ENCODE peak calls at places on chromosome 5, in seven cellular contexts. One of them, this sample, is unnamed.
A peak's percentile ranks its signal among the peaks of the same experiment; 100 is the strongest.

GRCh38 chr5:135433626-135434426 is 13.3 kb downstream of the DCANP1 start:
- DNase-seq in HCT116: no peak
- DNase-seq in A549: no peak
- DNase-seq in GM12878: no peak
- DNase-seq in endothelial cell of umbilical vein: no peak
- DNase-seq in K562: peak; percentile 51
- DNase-seq in H1: no peak
- DNase-seq in this sample: peak; percentile 81

GRCh38 chr5:172503925-172504730 is 49.8 kb upstream of the SH3PXD2B start:
- DNase-seq in HCT116: no peak
- DNase-seq in A549: no peak
- DNase-seq in GM12878: no peak
- DNase-seq in endothelial cell of umbilical vein: no peak
- DNase-seq in K562: no peak
- DNase-seq in H1: no peak
- DNase-seq in this sample: no peak

GRCh38 chr5:147830035-147830434 is 1.4 kb downstream of the SPINK1 start:
- DNase-seq in HCT116: no peak
- DNase-seq in A549: no peak
- DNase-seq in GM12878: no peak
- DNase-seq in endothelial cell of umbilical vein: no peak
- DNase-seq in K562: no peak
- DNase-seq in H1: no peak
- DNase-seq in this sample: no peak

GRCh38 chr5:96718635-96719077 is 56.5 kb downstream of the CAST start:
- DNase-seq in HCT116: no peak
- DNase-seq in A549: no peak
- DNase-seq in GM12878: no peak
- DNase-seq in endothelial cell of umbilical vein: no peak
- DNase-seq in K562: no peak
- DNase-seq in H1: no peak
- DNase-seq in this sample: no peak

GRCh38 chr5:146947181-146947941 is 68.8 kb upstream of the PPP2R2B start:
- DNase-seq in HCT116: peak; percentile 16
- DNase-seq in A549: peak; percentile 1
- DNase-seq in GM12878: no peak
- DNase-seq in endothelial cell of umbilical vein: peak; percentile 4
- DNase-seq in K562: peak; percentile 16
- DNase-seq in H1: no peak
- DNase-seq in this sample: peak; percentile 45

GRCh38 chr5:66193419-66193818 is 49.3 kb downstream of the SREK1 start:
- DNase-seq in HCT116: no peak
- DNase-seq in A549: no peak
- DNase-seq in GM12878: no peak
- DNase-seq in endothelial cell of umbilical vein: no peak
- DNase-seq in K562: no peak
- DNase-seq in H1: no peak
- DNase-seq in this sample: no peak

GRCh38 chr5:10590226-10591047 is 26.6 kb downstream of the ANKRD33B start:
- DNase-seq in HCT116: no peak
- DNase-seq in A549: peak; percentile 72
- DNase-seq in GM12878: no peak
- DNase-seq in endothelial cell of umbilical vein: peak; percentile 97
- DNase-seq in K562: peak; percentile 66
- DNase-seq in H1: peak; percentile 53
- DNase-seq in this sample: no peak

GRCh38 chr5:60274704-60275103 is 381.2 kb upstream of the PDE4D start:
- DNase-seq in HCT116: no peak
- DNase-seq in A549: no peak
- DNase-seq in GM12878: no peak
- DNase-seq in endothelial cell of umbilical vein: no peak
- DNase-seq in K562: no peak
- DNase-seq in H1: no peak
- DNase-seq in this sample: no peak

GRCh38 chr5:133244242-133244641 is 192.4 kb downstream of the HSPA4 start:
- DNase-seq in HCT116: no peak
- DNase-seq in A549: no peak
- DNase-seq in GM12878: no peak
- DNase-seq in endothelial cell of umbilical vein: no peak
- DNase-seq in K562: no peak
- DNase-seq in H1: no peak
- DNase-seq in this sample: no peak

GRCh38 chr5:16812911-16813310 is 123.2 kb downstream of the MYO10 start:
- DNase-seq in HCT116: no peak
- DNase-seq in A549: peak; percentile 79
- DNase-seq in GM12878: no peak
- DNase-seq in endothelial cell of umbilical vein: no peak
- DNase-seq in K562: no peak
- DNase-seq in H1: no peak
- DNase-seq in this sample: no peak

GRCh38 chr5:65262590-65263189 is 219.0 kb downstream of the ADAMTS6 start:
- DNase-seq in HCT116: no peak
- DNase-seq in A549: no peak
- DNase-seq in GM12878: no peak
- DNase-seq in endothelial cell of umbilical vein: peak; percentile 76
- DNase-seq in K562: peak; percentile 16
- DNase-seq in H1: no peak
- DNase-seq in this sample: no peak

GRCh38 chr5:142637871-142638270 is 48.0 kb downstream of the FGF1 start:
- DNase-seq in HCT116: no peak
- DNase-seq in A549: no peak
- DNase-seq in GM12878: no peak
- DNase-seq in endothelial cell of umbilical vein: no peak
- DNase-seq in K562: no peak
- DNase-seq in H1: no peak
- DNase-seq in this sample: no peak

GRCh38 chr5:116788851-116789403 is 214.3 kb upstream of the SEMA6A start:
- DNase-seq in HCT116: no peak
- DNase-seq in A549: no peak
- DNase-seq in GM12878: no peak
- DNase-seq in endothelial cell of umbilical vein: peak; percentile 8
- DNase-seq in K562: no peak
- DNase-seq in H1: no peak
- DNase-seq in this sample: no peak

GRCh38 chr5:140219068-140219971 is 44.3 kb downstream of the CYSTM1 start:
- DNase-seq in HCT116: no peak
- DNase-seq in A549: no peak
- DNase-seq in GM12878: no peak
- DNase-seq in endothelial cell of umbilical vein: no peak
- DNase-seq in K562: no peak
- DNase-seq in H1: no peak
- DNase-seq in this sample: no peak
- H3K4me3 ChIP-seq in HCT116: no peak overlapping the region
- H3K4me3 ChIP-seq in A549: no peak overlapping the region
- H3K4me3 ChIP-seq in GM12878: no peak overlapping the region
- H3K4me3 ChIP-seq in endothelial cell of umbilical vein: no peak overlapping the region
- H3K4me3 ChIP-seq in K562: no peak overlapping the region
- H3K4me3 ChIP-seq in H1: no peak overlapping the region
- H3K4me3 ChIP-seq in this sample: no peak overlapping the region

GRCh38 chr5:111757582-111758283 is 739 bp upstream of the NREP start:
- DNase-seq in HCT116: peak; percentile 55
- DNase-seq in A549: peak; percentile 62
- DNase-seq in GM12878: peak; percentile 66
- DNase-seq in endothelial cell of umbilical vein: peak; percentile 90
- DNase-seq in K562: peak; percentile 61
- DNase-seq in H1: no peak
- DNase-seq in this sample: peak; percentile 94

GRCh38 chr5:111758284-111758628 is 1.3 kb upstream of the NREP start:
- DNase-seq in HCT116: no peak
- DNase-seq in A549: no peak
- DNase-seq in GM12878: no peak
- DNase-seq in endothelial cell of umbilical vein: no peak
- DNase-seq in K562: no peak
- DNase-seq in H1: no peak
- DNase-seq in this sample: no peak

GRCh38 chr5:111755264-111755941 is 1.6 kb downstream of the NREP start:
- DNase-seq in HCT116: no peak
- DNase-seq in A549: no peak
- DNase-seq in GM12878: no peak
- DNase-seq in endothelial cell of umbilical vein: no peak
- DNase-seq in K562: no peak
- DNase-seq in H1: no peak
- DNase-seq in this sample: no peak

GRCh38 chr5:111755942-111756353 is 1.0 kb downstream of the NREP start:
- DNase-seq in HCT116: no peak
- DNase-seq in A549: no peak
- DNase-seq in GM12878: no peak
- DNase-seq in endothelial cell of umbilical vein: peak; percentile 71
- DNase-seq in K562: no peak
- DNase-seq in H1: no peak
- DNase-seq in this sample: peak; percentile 49

DNA sequence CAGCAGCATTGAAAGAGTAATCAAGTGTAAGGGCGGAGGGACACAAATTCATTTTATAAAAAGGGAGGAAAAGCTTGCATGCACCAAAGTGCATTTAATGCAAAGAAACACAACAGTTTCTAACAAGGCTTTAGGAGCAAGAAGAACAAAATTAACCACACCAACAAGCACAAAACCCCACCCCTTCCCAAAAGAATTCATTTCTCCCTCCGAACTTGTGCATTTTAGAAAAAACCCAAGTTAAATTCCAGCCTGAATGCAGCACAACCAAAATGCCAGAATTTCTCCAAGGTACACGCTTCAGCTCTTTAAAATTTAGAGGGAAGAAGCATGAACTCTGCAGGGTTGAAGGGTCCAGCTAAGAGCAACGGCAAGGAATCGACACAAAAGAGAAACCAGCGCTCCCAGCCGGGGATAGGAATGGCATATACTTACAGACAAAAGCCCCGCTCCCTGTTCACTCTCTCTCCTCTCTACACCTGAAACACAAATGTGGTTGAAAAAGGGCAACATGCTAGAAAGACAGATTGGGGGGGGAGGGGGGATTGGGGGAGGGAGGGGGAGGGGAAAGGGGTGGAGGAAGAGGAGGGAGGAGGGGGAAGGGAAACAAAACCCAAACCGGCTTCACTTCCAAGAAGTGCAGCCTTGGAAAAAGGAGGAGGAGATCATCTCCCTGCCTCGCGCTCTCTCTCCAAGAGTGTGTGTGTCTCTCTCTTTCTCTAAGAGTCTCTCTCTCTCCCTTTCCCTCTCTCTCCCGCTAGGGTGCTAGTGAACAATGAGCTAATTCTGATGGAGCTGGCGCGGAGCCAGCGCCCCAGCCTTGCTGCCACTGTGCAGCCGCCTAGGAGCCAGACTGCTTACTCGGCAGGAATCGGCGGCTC is at the start of gene NREP:
- DNase-seq in HCT116: peak; percentile 71
- DNase-seq in A549: peak; percentile 70
- DNase-seq in GM12878: peak; percentile 57
- DNase-seq in endothelial cell of umbilical vein: peak; percentile 91
- DNase-seq in K562: peak; percentile 73
- DNase-seq in H1: no peak
- DNase-seq in this sample: peak; percentile 87
- TF ChIP-seq POLR2A in HCT116: no peak
- TF ChIP-seq POLR2A in A549: no peak
- TF ChIP-seq POLR2A in GM12878: no peak
- TF ChIP-seq POLR2A in endothelial cell of umbilical vein: no peak
- TF ChIP-seq POLR2A in K562: no peak
- TF ChIP-seq POLR2A in H1: peak; percentile 95
- TF ChIP-seq POLR2A in this sample: no peak

DNA sequence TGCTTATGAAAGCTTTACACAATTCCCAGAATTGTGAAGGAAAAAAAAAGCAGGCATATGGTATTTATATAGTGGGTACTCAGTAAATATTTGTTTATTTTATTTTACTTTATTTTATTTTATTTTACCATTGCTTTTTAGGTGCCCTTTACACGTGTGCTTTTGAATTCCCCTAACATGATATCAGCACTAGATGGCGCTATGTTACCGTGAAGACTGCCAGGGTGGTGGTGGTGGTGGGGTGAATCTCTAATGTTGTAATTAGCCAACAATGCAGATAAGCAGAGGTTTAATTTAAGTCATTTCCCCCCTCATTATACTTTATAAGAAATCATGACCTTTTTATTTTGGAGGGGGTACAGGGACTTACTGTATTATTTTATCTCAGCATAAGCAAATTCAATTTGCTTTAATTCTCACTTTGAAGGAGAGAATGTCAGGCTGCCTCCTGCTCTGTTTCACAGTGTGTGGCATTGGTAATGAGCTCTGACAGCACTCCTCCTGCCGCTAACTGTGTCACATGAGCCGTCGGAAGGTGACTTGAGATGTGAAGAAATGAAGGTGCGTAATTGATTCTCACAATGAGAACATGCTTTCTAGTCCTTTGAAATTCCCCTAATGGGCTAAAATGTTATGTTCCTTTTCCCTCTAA is 165.6 kb downstream of the YTHDC2 start:
- DNase-seq in HCT116: peak; percentile 50
- DNase-seq in A549: peak; percentile 41
- DNase-seq in GM12878: peak; percentile 8
- DNase-seq in endothelial cell of umbilical vein: peak; percentile 55
- DNase-seq in K562: peak; percentile 64
- DNase-seq in H1: no peak
- DNase-seq in this sample: peak; percentile 65
- TF ChIP-seq MAX in HCT116: peak; percentile 40
- TF ChIP-seq MAX in A549: no peak
- TF ChIP-seq MAX in GM12878: no peak
- TF ChIP-seq MAX in endothelial cell of umbilical vein: no peak
- TF ChIP-seq MAX in K562: no peak
- TF ChIP-seq MAX in H1: no peak
- TF ChIP-seq MAX in this sample: peak; percentile 54

GRCh38 chr5:175444060-175444904 is at the start of gene DRD1:
- DNase-seq in HCT116: no peak
- DNase-seq in A549: peak; percentile 70
- DNase-seq in GM12878: no peak
- DNase-seq in endothelial cell of umbilical vein: peak; percentile 20
- DNase-seq in K562: peak; percentile 59
- DNase-seq in H1: no peak
- DNase-seq in this sample: peak; percentile 38
- H3K4me3 ChIP-seq in HCT116: peak within 1 kb of the TSS; percentile 20
- H3K4me3 ChIP-seq in A549: peak within 1 kb of the TSS; percentile 51
- H3K4me3 ChIP-seq in GM12878: no peak within 1 kb of the TSS
- H3K4me3 ChIP-seq in endothelial cell of umbilical vein: no peak within 1 kb of the TSS
- H3K4me3 ChIP-seq in K562: no peak within 1 kb of the TSS
- H3K4me3 ChIP-seq in H1: peak within 1 kb of the TSS; percentile 53
- H3K4me3 ChIP-seq in this sample: no peak within 1 kb of the TSS

GRCh38 chr5:5421961-5422818 is at the start of gene ICE1:
- DNase-seq in HCT116: peak; percentile 96
- DNase-seq in A549: peak; percentile 88
- DNase-seq in GM12878: peak; percentile 91
- DNase-seq in endothelial cell of umbilical vein: peak; percentile 97
- DNase-seq in K562: peak; percentile 96
- DNase-seq in H1: peak; percentile 99
- DNase-seq in this sample: peak; percentile 98
- TF ChIP-seq POLR2A in HCT116: peak; percentile 82
- TF ChIP-seq POLR2A in A549: peak; percentile 95
- TF ChIP-seq POLR2A in GM12878: peak; percentile 94
- TF ChIP-seq POLR2A in endothelial cell of umbilical vein: peak; percentile 64
- TF ChIP-seq POLR2A in K562: peak; percentile 89
- TF ChIP-seq POLR2A in H1: peak; percentile 53
- TF ChIP-seq POLR2A in this sample: peak; percentile 90

GRCh38 chr5:149656576-149657182 is 73.4 kb upstream of the PPARGC1B start:
- DNase-seq in HCT116: no peak
- DNase-seq in A549: peak; percentile 38
- DNase-seq in GM12878: no peak
- DNase-seq in endothelial cell of umbilical vein: no peak
- DNase-seq in K562: peak; percentile 58
- DNase-seq in H1: peak; percentile 56
- DNase-seq in this sample: peak; percentile 53
- TF ChIP-seq MAX in HCT116: no peak
- TF ChIP-seq MAX in A549: no peak
- TF ChIP-seq MAX in GM12878: no peak
- TF ChIP-seq MAX in endothelial cell of umbilical vein: no peak
- TF ChIP-seq MAX in K562: no peak
- TF ChIP-seq MAX in H1: no peak
- TF ChIP-seq MAX in this sample: no peak